ENCODE peak calls at places on chromosomes 12 and 14, in ten cellular contexts. C is stimulated activated CD8-positive, alpha-beta memory T cell treated with anti-CD3 and anti-CD28 coated beads, Interleukin-7, amount 100 ng/mL, for 24 hours; E is fibroblast of lung; M is spleen; A is T-helper 2 cell; S is mucosa of gallbladder; H is Daoy; Q is GM12891; P is PC-9; U is activated CD4-positive, alpha-beta T cell treated with anti-CD3 and anti-CD28 coated beads for 24 hours. I is an unnamed sample.
A peak's percentile ranks its signal among the peaks of the same experiment; 100 is the strongest.

GRCh38 chr14:61380984-61381383 is 59.6 kb downstream of the PRKCH start:
- DNase-seq in C (no peak), E (no peak), M (no peak), A (no peak), S (no peak), H (no peak), Q (no peak), P (peak; percentile 68), U (no peak), I (no peak)

GRCh38 chr14:74702293-74702692 is 10.6 kb downstream of the AREL1 start:
- DNase-seq in C (no peak), E (no peak), M (no peak), A (no peak), S (no peak), H (no peak), Q (no peak), P (no peak), U (no peak), I (no peak)

GRCh38 chr12:121774968-121775474 is 18.5 kb downstream of the RHOF start:
- DNase-seq in C (no peak), E (no peak), M (no peak), A (no peak), S (no peak), H (no peak), Q (no peak), P (no peak), U (no peak), I (no peak)

GRCh38 chr14:65277027-65277426 is 135.5 kb upstream of the FUT8 start:
- DNase-seq in C (no peak), E (peak; percentile 11), M (no peak), A (no peak), S (no peak), H (peak; percentile 53), Q (no peak), P (peak; percentile 71), U (no peak), I (peak; percentile 33)

GRCh38 chr14:21915814-21916213 is 242.2 kb upstream of the OR4E1 start:
- DNase-seq in C (no peak), E (peak; percentile 11), M (no peak), A (no peak), S (peak; percentile 58), H (peak; percentile 60), Q (no peak), P (peak; percentile 87), U (no peak), I (no peak)

GRCh38 chr14:34088918-34089317 is 138.0 kb upstream of the EGLN3 start:
- DNase-seq in C (no peak), E (no peak), M (no peak), A (no peak), S (no peak), H (no peak), Q (no peak), P (no peak), U (no peak), I (no peak)

GRCh38 chr12:59999291-59999690 is 403.5 kb downstream of the SLC16A7 start:
- DNase-seq in C (no peak), E (no peak), M (no peak), A (no peak), S (no peak), H (no peak), Q (no peak), P (no peak), U (no peak), I (no peak)

GRCh38 chr12:47776471-47777143 is 3.6 kb downstream of the SLC48A1 start:
- DNase-seq in C (no peak), E (peak; percentile 49), M (peak; percentile 73), A (no peak), S (no peak), H (no peak), Q (no peak), P (no peak), U (no peak), I (no peak)

GRCh38 chr14:90903101-90903500 is 86.9 kb upstream of the TTC7B start:
- DNase-seq in C (peak; percentile 38), E (peak; percentile 73), M (no peak), A (peak; percentile 75), S (peak; percentile 66), H (peak; percentile 50), Q (peak; percentile 16), P (peak; percentile 36), U (peak; percentile 24), I (peak; percentile 1)

GRCh38 chr12:6541371-6542165 is 7.3 kb downstream of the GAPDH start:
- DNase-seq in C (no peak), E (no peak), M (no peak), A (no peak), S (no peak), H (no peak), Q (no peak), P (no peak), U (no peak), I (no peak)

GRCh38 chr14:99579077-99579836 is 24.8 kb downstream of the CCDC85C start:
- DNase-seq in C (no peak), E (no peak), M (no peak), A (no peak), S (peak; percentile 80), H (peak; percentile 48), Q (no peak), P (peak; percentile 75), U (no peak), I (no peak)

GRCh38 chr12:18430425-18431048 is 169.2 kb downstream of the PIK3C2G start:
- DNase-seq in C (no peak), E (peak; percentile 78), M (no peak), A (no peak), S (peak; percentile 48), H (no peak), Q (peak; percentile 8), P (no peak), U (no peak), I (peak; percentile 45)

GRCh38 chr12:26771861-26772260 is 61.1 kb downstream of the ITPR2 start:
- DNase-seq in C (no peak), E (no peak), M (no peak), A (no peak), S (no peak), H (no peak), Q (no peak), P (no peak), U (no peak), I (no peak)

GRCh38 chr12:114738460-114739184 is 54.6 kb upstream of the TBX3 start:
- DNase-seq in C (no peak), E (no peak), M (no peak), A (no peak), S (no peak), H (no peak), Q (no peak), P (no peak), U (no peak), I (peak; percentile 38)

GRCh38 chr14:103185051-103186027 is 62.1 kb downstream of the TNFAIP2 start:
- DNase-seq in C (no peak), E (peak; percentile 60), M (no peak), A (peak; percentile 16), S (no peak), H (peak; percentile 30), Q (no peak), P (peak; percentile 96), U (no peak), I (no peak)

GRCh38 chr12:87866602-87867292 is 162.5 kb downstream of the C12orf50 start:
- DNase-seq in C (no peak), E (peak; percentile 38), M (no peak), A (peak; percentile 43), S (no peak), H (peak; percentile 8), Q (no peak), P (no peak), U (no peak), I (no peak)

GRCh38 chr12:46752396-46752795 is 73.4 kb downstream of the SLC38A4 start:
- DNase-seq in C (no peak), E (no peak), M (no peak), A (peak; percentile 61), S (no peak), H (no peak), Q (no peak), P (peak; percentile 70), U (no peak), I (no peak)

GRCh38 chr14:77053046-77053841 is 24.7 kb upstream of the IRF2BPL start:
- DNase-seq in C (peak; percentile 62), E (peak; percentile 79), M (peak; percentile 94), A (peak; percentile 75), S (peak; percentile 63), H (peak; percentile 90), Q (peak; percentile 81), P (no peak), U (peak; percentile 73), I (peak; percentile 49)

GRCh38 chr12:92650228-92650822 is 52.5 kb upstream of the PLEKHG7 start:
- DNase-seq in C (no peak), E (no peak), M (no peak), A (no peak), S (no peak), H (no peak), Q (no peak), P (no peak), U (no peak), I (no peak)

GRCh38 chr14:78764645-78765044 is 594.5 kb downstream of the NRXN3 start:
- DNase-seq in C (no peak), E (no peak), M (no peak), A (no peak), S (peak; percentile 17), H (no peak), Q (no peak), P (no peak), U (no peak), I (no peak)

GRCh38 chr12:104710940-104711725 is 247.0 kb downstream of the SLC41A2 start:
- DNase-seq in C (no peak), E (peak; percentile 78), M (no peak), A (no peak), S (no peak), H (no peak), Q (no peak), P (no peak), U (no peak), I (no peak)

GRCh38 chr14:100307215-100308111 is 1.2 kb upstream of the SLC25A29 start:
- DNase-seq in C (no peak), E (no peak), M (peak; percentile 84), A (no peak), S (no peak), H (peak; percentile 43), Q (peak; percentile 39), P (no peak), U (no peak), I (no peak)

GRCh38 chr12:113470871-113471618 is 626 bp downstream of the LHX5 start:
- DNase-seq in C (no peak), E (no peak), M (no peak), A (no peak), S (no peak), H (no peak), Q (peak; percentile 19), P (no peak), U (no peak), I (no peak)

GRCh38 chr12:70418101-70418500 is 52.0 kb downstream of the KCNMB4 start:
- DNase-seq in C (no peak), E (no peak), M (no peak), A (no peak), S (no peak), H (peak; percentile 27), Q (no peak), P (no peak), U (no peak), I (no peak)

GRCh38 chr14:96268426-96269358 is 12.7 kb downstream of the BDKRB1 start:
- DNase-seq in C (no peak), E (peak; percentile 96), M (no peak), A (no peak), S (peak; percentile 68), H (peak; percentile 97), Q (no peak), P (peak; percentile 80), U (no peak), I (peak; percentile 90)

GRCh38 chr14:97053941-97054340 is 256.8 kb downstream of the VRK1 start:
- DNase-seq in C (no peak), E (no peak), M (no peak), A (no peak), S (no peak), H (no peak), Q (no peak), P (no peak), U (no peak), I (no peak)

GRCh38 chr12:87967871-87968270 is 61.3 kb downstream of the C12orf50 start:
- DNase-seq in C (no peak), E (peak; percentile 21), M (no peak), A (no peak), S (no peak), H (no peak), Q (no peak), P (no peak), U (no peak), I (no peak)

GRCh38 chr14:51283402-51283825 is 43.4 kb downstream of the TMX1 start:
- DNase-seq in C (no peak), E (peak; percentile 92), M (no peak), A (peak; percentile 42), S (no peak), H (peak; percentile 80), Q (no peak), P (peak; percentile 76), U (no peak), I (no peak)

I was measured in MG63.